ENCODE peak calls at places on chromosomes 11 and 22, in six cellular contexts. One of them, this sample, is unnamed.

GRCh38 chr11:130381317-130381716 is 47.1 kb downstream of the ADAMTS8 start:
- DNase-seq in body of pancreas: peak; percentile 41
- DNase-seq in fibroblast of lung: no peak
- DNase-seq in WERI-Rb-1: no peak
- DNase-seq in cardiac fibroblast: no peak
- DNase-seq in endothelial cell: no peak
- DNase-seq in this sample: no peak

GRCh38 chr11:65354265-65355012 is at the start of gene TIGD3:
- DNase-seq in fibroblast of lung: peak; percentile 91
- DNase-seq in endothelial cell: peak; percentile 98
- DNase-seq in body of pancreas: peak; percentile 99
- DNase-seq in WERI-Rb-1: peak; percentile 99
- DNase-seq in cardiac fibroblast: peak; percentile 93
- DNase-seq in this sample: peak; percentile 99

GRCh38 chr11:46594785-46595184 is 962 bp upstream of the AMBRA1 start:
- DNase-seq in fibroblast of lung: no peak
- DNase-seq in endothelial cell: no peak
- DNase-seq in cardiac fibroblast: no peak
- DNase-seq in WERI-Rb-1: no peak
- DNase-seq in body of pancreas: no peak
- DNase-seq in this sample: no peak

GRCh38 chr11:122509899-122510298 is 145.6 kb upstream of the UBASH3B start:
- DNase-seq in body of pancreas: no peak
- DNase-seq in WERI-Rb-1: no peak
- DNase-seq in cardiac fibroblast: no peak
- DNase-seq in fibroblast of lung: no peak
- DNase-seq in endothelial cell: no peak
- DNase-seq in this sample: no peak

GRCh38 chr22:44173154-44173553 is 7.6 kb upstream of the PARVG start:
- DNase-seq in WERI-Rb-1: no peak
- DNase-seq in body of pancreas: no peak
- DNase-seq in fibroblast of lung: no peak
- DNase-seq in cardiac fibroblast: no peak
- DNase-seq in endothelial cell: no peak
- DNase-seq in this sample: no peak

GRCh38 chr11:8722156-8722555 is 39.6 kb downstream of the RPL27A start:
- DNase-seq in endothelial cell: no peak
- DNase-seq in cardiac fibroblast: peak; percentile 53
- DNase-seq in fibroblast of lung: peak; percentile 72
- DNase-seq in WERI-Rb-1: no peak
- DNase-seq in body of pancreas: no peak
- DNase-seq in this sample: no peak

GRCh38 chr11:108241370-108242037 is 18.6 kb downstream of the ATM start:
- DNase-seq in body of pancreas: no peak
- DNase-seq in fibroblast of lung: no peak
- DNase-seq in endothelial cell: no peak
- DNase-seq in WERI-Rb-1: no peak
- DNase-seq in cardiac fibroblast: peak; percentile 11
- DNase-seq in this sample: no peak

GRCh38 chr22:40156001-40156516 is 21.7 kb upstream of the TNRC6B start:
- DNase-seq in fibroblast of lung: peak; percentile 68
- DNase-seq in WERI-Rb-1: no peak
- DNase-seq in body of pancreas: peak; percentile 79
- DNase-seq in endothelial cell: no peak
- DNase-seq in cardiac fibroblast: peak; percentile 47
- DNase-seq in this sample: no peak

GRCh38 chr11:16764888-16765287 is 26.4 kb downstream of the C11orf58 start:
- DNase-seq in endothelial cell: no peak
- DNase-seq in fibroblast of lung: no peak
- DNase-seq in body of pancreas: no peak
- DNase-seq in WERI-Rb-1: no peak
- DNase-seq in cardiac fibroblast: no peak
- DNase-seq in this sample: no peak

GRCh38 chr11:2778630-2779498 is 79.1 kb upstream of the KCNQ1OT1 start:
- DNase-seq in endothelial cell: peak; percentile 2
- DNase-seq in WERI-Rb-1: peak; percentile 14
- DNase-seq in body of pancreas: peak; percentile 92
- DNase-seq in fibroblast of lung: peak; percentile 76
- DNase-seq in cardiac fibroblast: peak; percentile 37
- DNase-seq in this sample: peak; percentile 49

GRCh38 chr11:28245131-28245530 is 136.9 kb downstream of the METTL15 start:
- DNase-seq in fibroblast of lung: peak; percentile 90
- DNase-seq in WERI-Rb-1: no peak
- DNase-seq in body of pancreas: no peak
- DNase-seq in cardiac fibroblast: peak; percentile 26
- DNase-seq in endothelial cell: no peak
- DNase-seq in this sample: no peak

GRCh38 chr11:2092956-2093412 is 46.2 kb downstream of the IGF2 start:
- DNase-seq in endothelial cell: no peak
- DNase-seq in body of pancreas: peak; percentile 100
- DNase-seq in cardiac fibroblast: peak; percentile 79
- DNase-seq in fibroblast of lung: peak; percentile 75
- DNase-seq in WERI-Rb-1: no peak
- DNase-seq in this sample: no peak

GRCh38 chr22:48821346-48822186 is 1006.1 kb downstream of the BRD1 start:
- DNase-seq in WERI-Rb-1: no peak
- DNase-seq in body of pancreas: no peak
- DNase-seq in fibroblast of lung: no peak
- DNase-seq in endothelial cell: no peak
- DNase-seq in cardiac fibroblast: no peak
- DNase-seq in this sample: no peak

GRCh38 chr11:89168396-89168795 is 9.3 kb upstream of the TYR start:
- DNase-seq in endothelial cell: no peak
- DNase-seq in WERI-Rb-1: no peak
- DNase-seq in fibroblast of lung: no peak
- DNase-seq in cardiac fibroblast: no peak
- DNase-seq in body of pancreas: no peak
- DNase-seq in this sample: no peak

GRCh38 chr11:86954288-86955110 is 696 bp downstream of the FZD4 start:
- DNase-seq in WERI-Rb-1: peak; percentile 22
- DNase-seq in body of pancreas: peak; percentile 85
- DNase-seq in cardiac fibroblast: no peak
- DNase-seq in fibroblast of lung: no peak
- DNase-seq in endothelial cell: peak; percentile 35
- DNase-seq in this sample: peak; percentile 59

GRCh38 chr22:44085743-44086741 is 61.9 kb downstream of the PARVB start:
- DNase-seq in cardiac fibroblast: peak; percentile 72
- DNase-seq in WERI-Rb-1: peak; percentile 58
- DNase-seq in body of pancreas: peak; percentile 83
- DNase-seq in endothelial cell: peak; percentile 39
- DNase-seq in fibroblast of lung: peak; percentile 64
- DNase-seq in this sample: no peak

GRCh38 chr11:59266491-59266890 is 53.8 kb upstream of the MPEG1 start:
- DNase-seq in endothelial cell: no peak
- DNase-seq in fibroblast of lung: no peak
- DNase-seq in WERI-Rb-1: no peak
- DNase-seq in cardiac fibroblast: no peak
- DNase-seq in body of pancreas: no peak
- DNase-seq in this sample: no peak

GRCh38 chr11:35239476-35240075 is 100.6 kb downstream of the CD44 start:
- DNase-seq in body of pancreas: no peak
- DNase-seq in fibroblast of lung: no peak
- DNase-seq in WERI-Rb-1: no peak
- DNase-seq in endothelial cell: no peak
- DNase-seq in cardiac fibroblast: no peak
- DNase-seq in this sample: no peak

GRCh38 chr11:36376315-36376887 is 80.3 kb downstream of the PRR5L start:
- DNase-seq in endothelial cell: peak; percentile 74
- DNase-seq in body of pancreas: no peak
- DNase-seq in fibroblast of lung: peak; percentile 62
- DNase-seq in WERI-Rb-1: no peak
- DNase-seq in cardiac fibroblast: peak; percentile 46
- DNase-seq in this sample: peak; percentile 29

GRCh38 chr11:3840289-3840869 is 380 bp downstream of the RHOG start:
- DNase-seq in endothelial cell: no peak
- DNase-seq in WERI-Rb-1: no peak
- DNase-seq in cardiac fibroblast: no peak
- DNase-seq in fibroblast of lung: no peak
- DNase-seq in body of pancreas: no peak
- DNase-seq in this sample: peak; percentile 70

GRCh38 chr22:41380993-41381328 is 781 bp upstream of the TEF start:
- DNase-seq in endothelial cell: no peak
- DNase-seq in body of pancreas: peak; percentile 86
- DNase-seq in WERI-Rb-1: no peak
- DNase-seq in cardiac fibroblast: peak; percentile 87
- DNase-seq in fibroblast of lung: peak; percentile 88
- DNase-seq in this sample: no peak

GRCh38 chr11:121630041-121630440 is 177.3 kb upstream of the SORL1-AS1 start:
- DNase-seq in endothelial cell: no peak
- DNase-seq in body of pancreas: no peak
- DNase-seq in fibroblast of lung: peak; percentile 92
- DNase-seq in cardiac fibroblast: peak; percentile 84
- DNase-seq in WERI-Rb-1: no peak
- DNase-seq in this sample: no peak

GRCh38 chr22:19770349-19771220 is 10.0 kb downstream of the TBX1 start:
- DNase-seq in fibroblast of lung: no peak
- DNase-seq in body of pancreas: no peak
- DNase-seq in cardiac fibroblast: no peak
- DNase-seq in WERI-Rb-1: no peak
- DNase-seq in endothelial cell: no peak
- DNase-seq in this sample: no peak

GRCh38 chr22:24968066-24968561 is 15.6 kb downstream of the KIAA1671 start:
- DNase-seq in body of pancreas: no peak
- DNase-seq in fibroblast of lung: peak; percentile 51
- DNase-seq in endothelial cell: no peak
- DNase-seq in WERI-Rb-1: no peak
- DNase-seq in cardiac fibroblast: peak; percentile 47
- DNase-seq in this sample: no peak

GRCh38 chr11:2687223-2687530 is 12.6 kb downstream of the KCNQ1OT1 start:
- DNase-seq in cardiac fibroblast: no peak
- DNase-seq in body of pancreas: peak; percentile 8
- DNase-seq in WERI-Rb-1: no peak
- DNase-seq in endothelial cell: no peak
- DNase-seq in fibroblast of lung: no peak
- DNase-seq in this sample: no peak

GRCh38 chr22:48372395-48372794 is 1455.3 kb downstream of the BRD1 start:
- DNase-seq in endothelial cell: no peak
- DNase-seq in cardiac fibroblast: no peak
- DNase-seq in fibroblast of lung: no peak
- DNase-seq in body of pancreas: no peak
- DNase-seq in WERI-Rb-1: no peak
- DNase-seq in this sample: no peak

GRCh38 chr11:122202161-122202950 is 86.3 kb upstream of the BLID start:
- DNase-seq in cardiac fibroblast: peak; percentile 92
- DNase-seq in WERI-Rb-1: no peak
- DNase-seq in endothelial cell: no peak
- DNase-seq in body of pancreas: peak; percentile 36
- DNase-seq in fibroblast of lung: peak; percentile 95
- DNase-seq in this sample: no peak

DNA sequence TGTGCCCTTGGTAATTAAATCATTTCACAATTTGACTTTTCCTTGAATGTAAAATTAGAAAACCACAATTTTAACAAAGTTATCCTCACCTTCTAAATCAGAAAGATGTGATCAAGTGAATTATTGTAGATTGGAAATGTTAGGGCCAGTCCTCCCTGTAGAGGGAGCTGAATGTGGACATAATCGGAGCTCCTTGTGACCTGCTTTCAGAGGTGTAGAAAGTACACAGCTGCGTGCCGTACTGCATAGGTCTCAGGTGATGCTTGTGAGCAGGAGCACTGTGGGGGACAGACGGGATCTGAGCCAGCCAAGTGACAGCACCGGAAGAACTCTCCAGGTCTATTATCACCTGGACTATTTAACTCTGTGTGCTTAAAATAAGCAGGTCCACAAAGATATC is 338.0 kb downstream of the AASDHPPT start:
- DNase-seq in WERI-Rb-1: peak; percentile 12
- DNase-seq in fibroblast of lung: no peak
- DNase-seq in cardiac fibroblast: no peak
- DNase-seq in endothelial cell: no peak
- DNase-seq in body of pancreas: peak; percentile 10
- DNase-seq in this sample: no peak
- TF ChIP-seq CTCF in WERI-Rb-1: peak; percentile 22
- TF ChIP-seq CTCF in fibroblast of lung: no peak
- TF ChIP-seq CTCF in cardiac fibroblast: no peak
- TF ChIP-seq CTCF in endothelial cell: no peak
- TF ChIP-seq CTCF in body of pancreas: peak; percentile 13
- TF ChIP-seq CTCF in this sample: no peak

GRCh38 chr11:125429807-125430678 is 66.0 kb downstream of the FEZ1 start:
- DNase-seq in cardiac fibroblast: no peak
- DNase-seq in body of pancreas: no peak
- DNase-seq in endothelial cell: no peak
- DNase-seq in fibroblast of lung: no peak
- DNase-seq in WERI-Rb-1: no peak
- DNase-seq in this sample: no peak

GRCh38 chr11:125431009-125431408 is 65.1 kb downstream of the FEZ1 start:
- DNase-seq in cardiac fibroblast: no peak
- DNase-seq in endothelial cell: no peak
- DNase-seq in fibroblast of lung: no peak
- DNase-seq in WERI-Rb-1: peak; percentile 42
- DNase-seq in body of pancreas: no peak
- DNase-seq in this sample: no peak

GRCh38 chr11:125435461-125436238 is 60.4 kb downstream of the FEZ1 start:
- DNase-seq in endothelial cell: no peak
- DNase-seq in fibroblast of lung: peak; percentile 35
- DNase-seq in WERI-Rb-1: no peak
- DNase-seq in body of pancreas: no peak
- DNase-seq in cardiac fibroblast: no peak
- DNase-seq in this sample: no peak

GRCh38 chr11:125431481-125431880 is 64.6 kb downstream of the FEZ1 start:
- DNase-seq in fibroblast of lung: no peak
- DNase-seq in WERI-Rb-1: peak; percentile 78
- DNase-seq in endothelial cell: no peak
- DNase-seq in cardiac fibroblast: no peak
- DNase-seq in body of pancreas: no peak
- DNase-seq in this sample: no peak

GRCh38 chr11:125433454-125434121 is 62.5 kb downstream of the FEZ1 start:
- DNase-seq in body of pancreas: peak; percentile 53
- DNase-seq in cardiac fibroblast: peak; percentile 61
- DNase-seq in endothelial cell: peak; percentile 64
- DNase-seq in WERI-Rb-1: peak; percentile 89
- DNase-seq in fibroblast of lung: peak; percentile 55
- DNase-seq in this sample: peak; percentile 77
- TF ChIP-seq CTCF in body of pancreas: peak; percentile 34
- TF ChIP-seq CTCF in cardiac fibroblast: peak; percentile 74
- TF ChIP-seq CTCF in endothelial cell: no peak
- TF ChIP-seq CTCF in WERI-Rb-1: peak; percentile 94
- TF ChIP-seq CTCF in fibroblast of lung: peak; percentile 52
- TF ChIP-seq CTCF in this sample: peak; percentile 25

GRCh38 chr22:34798605-34799004 is 267.4 kb upstream of the ISX start:
- DNase-seq in WERI-Rb-1: no peak
- DNase-seq in body of pancreas: no peak
- DNase-seq in endothelial cell: no peak
- DNase-seq in cardiac fibroblast: no peak
- DNase-seq in fibroblast of lung: peak; percentile 8
- DNase-seq in this sample: peak; percentile 43
- TF ChIP-seq CTCF in WERI-Rb-1: no peak
- TF ChIP-seq CTCF in body of pancreas: no peak
- TF ChIP-seq CTCF in endothelial cell: no peak
- TF ChIP-seq CTCF in cardiac fibroblast: no peak
- TF ChIP-seq CTCF in fibroblast of lung: no peak
- TF ChIP-seq CTCF in this sample: no peak

DNA sequence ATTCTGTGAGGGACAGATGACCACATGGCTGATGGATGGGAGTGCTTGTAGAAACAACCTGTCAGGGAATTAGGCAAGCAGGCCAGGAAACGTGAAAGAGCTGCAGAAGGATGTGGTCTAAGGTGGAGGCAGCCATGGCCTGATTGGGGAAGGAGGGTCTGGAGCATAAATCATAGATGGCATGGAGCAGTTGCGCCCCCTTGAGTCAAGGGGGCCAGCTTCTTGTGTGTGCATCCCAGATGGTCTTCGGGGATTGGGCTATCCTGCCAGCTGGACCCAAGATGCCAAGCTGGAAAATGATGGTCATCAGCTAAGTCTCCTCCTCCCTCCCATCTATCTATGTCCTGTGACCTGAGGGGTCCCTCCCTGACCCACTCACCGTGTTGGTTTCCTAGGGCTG is 119.4 kb upstream of the CLPB start:
- DNase-seq in endothelial cell: no peak
- DNase-seq in fibroblast of lung: no peak
- DNase-seq in cardiac fibroblast: no peak
- DNase-seq in body of pancreas: peak; percentile 44
- DNase-seq in WERI-Rb-1: peak; percentile 63
- DNase-seq in this sample: no peak
- TF ChIP-seq CTCF in endothelial cell: no peak
- TF ChIP-seq CTCF in fibroblast of lung: no peak
- TF ChIP-seq CTCF in cardiac fibroblast: no peak
- TF ChIP-seq CTCF in body of pancreas: peak; percentile 40
- TF ChIP-seq CTCF in WERI-Rb-1: peak; percentile 82
- TF ChIP-seq CTCF in this sample: no peak

This sample was measured in glutamatergic neuron.